ENCODE peak calls at places on chromosomes 6 and 20, in nine cellular contexts. V is tibial nerve, O is heart left ventricle, A is stomach, G is IMR-90, N is uterus, F is suprapubic skin, P is H1, T is GM12878. H is an unnamed sample.
A peak's percentile ranks its signal among the peaks of the same experiment; 100 is the strongest.

GRCh38 chr6:139895205-139895793 is 520.9 kb upstream of the CITED2 start:
- DNase-seq in V (no peak), O (no peak), A (no peak), G (no peak), N (no peak), F (no peak), P (no peak), T (no peak), H (no peak)

GRCh38 chr20:24443436-24443835 is 26.0 kb upstream of the SYNDIG1 start:
- DNase-seq in V (no peak), O (no peak), A (no peak), G (no peak), N (no peak), F (no peak), P (peak; percentile 73), T (no peak), H (no peak)

GRCh38 chr6:80227545-80227944 is 121.1 kb downstream of the BCKDHB start:
- DNase-seq in V (no peak), O (no peak), A (no peak), G (no peak), N (no peak), F (no peak), P (no peak), T (no peak), H (no peak)

GRCh38 chr6:84768442-84769174 is 4.2 kb upstream of the TBX18 start:
- DNase-seq in V (peak; percentile 28), O (no peak), A (no peak), G (no peak), N (no peak), F (no peak), P (no peak), T (no peak), H (no peak)

GRCh38 chr20:61486198-61486597 is 234.1 kb downstream of the CDH4 start:
- DNase-seq in V (no peak), O (no peak), A (no peak), G (no peak), N (no peak), F (no peak), P (no peak), T (no peak), H (no peak)

GRCh38 chr6:170344631-170345576 is 38.3 kb downstream of the FAM120B start:
- DNase-seq in V (no peak), O (no peak), A (no peak), G (peak; percentile 61), N (peak; percentile 60), F (no peak), P (peak; percentile 17), T (peak; percentile 20), H (no peak)

GRCh38 chr6:161489626-161490306 is 215.9 kb upstream of the AGPAT4 start:
- DNase-seq in V (no peak), O (no peak), A (no peak), G (no peak), N (no peak), F (no peak), P (no peak), T (no peak), H (no peak)

GRCh38 chr6:89675949-89676753 is 37.6 kb upstream of the LYRM2 start:
- DNase-seq in V (no peak), O (no peak), A (no peak), G (peak; percentile 84), N (no peak), F (no peak), P (no peak), T (no peak), H (no peak)

GRCh38 chr6:62623851-62624532 is 338.0 kb upstream of the KHDRBS2 start:
- DNase-seq in V (no peak), O (no peak), A (no peak), G (no peak), N (no peak), F (no peak), P (no peak), T (no peak), H (no peak)

GRCh38 chr6:25830461-25830860 is 1.4 kb downstream of the SLC17A1 start:
- DNase-seq in V (no peak), O (no peak), A (no peak), G (no peak), N (no peak), F (no peak), P (no peak), T (no peak), H (no peak)
- TF ChIP-seq POLR2A in V (no peak), O (no peak), A (no peak), G (no peak), N (no peak), F (no peak), P (no peak), T (no peak), H (no peak)

DNA sequence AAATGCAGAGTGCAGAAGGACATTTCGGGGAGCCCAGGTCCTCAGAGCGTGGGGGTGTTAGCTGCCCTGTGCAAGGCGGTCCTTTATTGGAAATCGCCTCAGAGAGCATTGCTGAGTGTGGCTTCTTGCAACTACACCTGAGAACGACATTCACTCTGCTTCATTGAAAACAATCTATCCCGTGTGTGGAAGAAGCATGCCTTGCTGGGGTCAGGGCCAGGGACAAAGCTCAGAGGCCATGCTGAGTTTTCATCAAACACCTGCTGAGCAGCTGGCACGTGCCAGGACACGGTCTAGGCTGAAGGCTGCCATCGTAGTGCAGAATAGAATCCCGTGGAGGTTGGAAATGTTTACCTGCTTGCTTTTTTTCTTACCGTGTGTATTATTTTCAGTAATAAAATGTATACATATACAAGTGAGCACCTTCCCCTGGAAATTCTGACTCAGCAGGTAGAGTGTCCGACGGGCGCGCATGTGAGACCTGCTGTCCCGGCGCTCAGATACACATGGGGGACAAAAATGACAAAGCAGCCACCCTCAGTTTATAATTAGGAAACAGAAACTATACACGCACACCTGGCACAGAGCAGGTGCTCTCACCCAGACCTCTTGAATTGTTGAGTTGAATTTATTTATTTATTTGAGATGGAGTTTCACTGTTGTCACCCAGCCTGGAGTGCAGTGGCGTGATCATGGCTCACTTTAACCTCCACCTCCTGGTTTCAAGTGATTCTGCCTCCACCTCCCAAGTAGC is 180.2 kb downstream of the ZDHHC14 start:
- DNase-seq in V (no peak), O (no peak), A (no peak), G (no peak), N (no peak), F (no peak), P (no peak), T (peak; percentile 73), H (no peak)
- H3K4me1 ChIP-seq in V (peaks cover 30% of the 10 kb centered on the region), O (no peaks in the 10 kb centered on the region), A (peaks cover 15% of the 10 kb centered on the region), G (peaks cover 2% of the 10 kb centered on the region), N (no peaks in the 10 kb centered on the region), F (no peaks in the 10 kb centered on the region), P (peaks cover 2% of the 10 kb centered on the region), T (peaks cover 76% of the 10 kb centered on the region), H (peaks cover 9% of the 10 kb centered on the region)

DNA sequence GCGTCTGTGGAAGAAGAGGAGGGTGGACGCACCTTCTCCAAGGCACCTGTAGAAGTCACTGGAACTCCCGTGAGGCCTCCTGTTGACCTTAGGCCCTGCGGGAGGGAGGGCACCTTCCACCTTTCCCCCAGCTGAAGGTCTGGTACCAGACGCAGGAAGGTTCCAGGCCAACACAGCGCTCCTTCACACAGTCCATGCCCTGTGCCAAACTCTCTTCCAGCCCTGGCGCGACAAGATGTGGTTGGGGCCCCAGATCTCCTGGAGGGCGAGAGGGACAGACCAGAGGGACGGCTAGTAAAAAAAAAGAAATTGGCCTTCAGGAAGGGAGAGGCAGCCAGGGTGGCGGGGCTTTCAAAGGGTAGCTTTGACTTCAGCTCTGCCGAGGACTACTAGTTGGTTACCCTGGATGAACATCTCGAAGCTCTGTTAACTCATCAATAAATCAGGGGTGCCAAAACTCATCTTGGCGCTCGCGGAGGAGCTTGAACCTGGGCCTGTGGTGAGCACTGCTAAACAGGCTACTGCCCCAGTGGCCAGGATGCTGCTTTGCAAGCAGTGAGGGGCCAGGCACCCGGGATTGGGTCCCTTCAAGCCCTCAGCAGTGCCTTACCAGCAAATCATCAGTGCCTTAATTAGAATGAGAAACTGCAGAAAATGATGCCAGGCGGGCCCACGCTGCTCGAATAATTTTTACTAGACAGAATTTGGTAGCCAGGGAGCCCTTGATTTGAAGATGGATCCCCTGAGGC is 14.9 kb downstream of the AARS2 start:
- DNase-seq in V (no peak), O (no peak), A (no peak), G (no peak), N (no peak), F (no peak), P (no peak), T (no peak), H (no peak)
- H3K4me3 ChIP-seq in V (no peak overlapping the region), O (peak overlapping the region; percentile 55), A (no peak overlapping the region), G (peak overlapping the region; percentile 65), N (no peak overlapping the region), F (peak overlapping the region; percentile 50), P (peak overlapping the region; percentile 74), T (no peak overlapping the region), H (no peak overlapping the region)

GRCh38 chr20:45342863-45343444 is 5.3 kb downstream of the SDC4 start:
- DNase-seq in V (no peak), O (no peak), A (no peak), G (no peak), N (no peak), F (no peak), P (no peak), T (no peak), H (no peak)

GRCh38 chr20:45340951-45341350 is 7.3 kb downstream of the SDC4 start:
- DNase-seq in V (no peak), O (no peak), A (no peak), G (no peak), N (no peak), F (no peak), P (no peak), T (no peak), H (no peak)

GRCh38 chr20:45343445-45343866 is 4.8 kb downstream of the SDC4 start:
- DNase-seq in V (no peak), O (no peak), A (peak; percentile 78), G (no peak), N (no peak), F (no peak), P (no peak), T (no peak), H (no peak)

GRCh38 chr20:45341579-45341938 is 6.7 kb downstream of the SDC4 start:
- DNase-seq in V (no peak), O (no peak), A (no peak), G (no peak), N (no peak), F (no peak), P (no peak), T (no peak), H (no peak)

DNA sequence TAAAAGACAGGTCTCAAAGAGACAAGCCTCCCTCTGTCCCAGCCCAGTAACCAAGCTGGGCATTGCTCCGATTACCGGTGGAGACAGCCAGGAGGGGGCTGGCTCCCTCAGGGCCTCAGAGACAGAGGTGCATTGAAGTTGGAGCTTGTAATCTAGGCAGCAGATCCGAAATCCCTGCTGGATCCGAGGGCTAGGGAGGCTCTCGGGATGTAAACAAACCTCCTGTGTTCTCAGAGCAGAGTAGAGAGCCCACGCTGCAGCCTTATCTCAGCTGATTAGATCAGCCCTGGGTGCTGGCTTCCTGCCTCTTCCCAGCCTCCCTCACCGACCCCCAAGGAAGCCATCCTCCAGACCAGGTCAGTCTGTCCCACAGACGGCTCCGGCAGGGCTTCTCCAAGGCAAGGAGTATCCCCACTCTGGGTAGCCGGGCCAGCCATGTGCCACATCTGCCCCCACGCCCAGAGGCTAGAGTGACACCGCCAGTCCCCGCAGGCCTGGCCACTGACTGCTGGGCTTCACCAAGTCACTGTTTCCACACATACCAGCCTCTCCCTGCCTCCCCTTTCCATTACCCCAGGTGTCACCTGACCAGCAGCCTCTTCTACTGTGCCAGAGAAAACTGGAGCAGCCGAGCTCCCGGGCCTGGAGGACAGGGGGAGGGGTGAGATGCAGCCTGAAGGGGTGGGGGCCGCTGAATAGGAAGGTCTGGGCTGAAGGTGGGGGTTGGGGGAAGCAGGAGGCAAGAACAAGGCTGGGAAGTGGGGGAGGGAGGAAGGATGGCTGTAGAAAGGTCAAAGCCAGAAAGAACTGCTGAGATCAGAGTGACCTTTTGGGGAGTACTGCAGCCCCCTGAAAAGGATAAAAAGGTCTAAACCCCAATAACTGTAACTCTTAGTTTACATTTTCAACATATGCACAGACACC is 6.0 kb downstream of the SDC4 start:
- DNase-seq in V (no peak), O (peak; percentile 72), A (peak; percentile 90), G (peak; percentile 74), N (peak; percentile 64), F (peak; percentile 86), P (no peak), T (no peak), H (peak; percentile 89)
- TF ChIP-seq POLR2A in V (peak; percentile 23), O (peak; percentile 75), A (peak; percentile 70), G (peak; percentile 65), N (no peak), F (no peak), P (peak; percentile 55), T (no peak), H (peak; percentile 91)